ENCODE peak calls at places on chromosomes 6 and 20, in six cellular contexts. K, V, E, Q, C and W are unnamed samples.

GRCh38 chr6:11210386-11211138 is 21.9 kb downstream of the NEDD9 start:
- DNase-seq in Q (no peak), K (no peak), C (no peak), V (no peak), E (no peak), W (no peak)

GRCh38 chr20:2114560-2114959 is 12.9 kb downstream of the STK35 start:
- DNase-seq in K (no peak), Q (no peak), E (no peak), C (no peak), V (no peak), W (no peak)

GRCh38 chr6:135739288-135739687 is 112.2 kb upstream of the PDE7B start:
- DNase-seq in C (no peak), E (no peak), Q (no peak), K (peak), V (no peak), W (no peak)

GRCh38 chr20:57074386-57074785 is 192.1 kb downstream of the BMP7 start:
- DNase-seq in V (no peak), Q (no peak), K (no peak), C (no peak), E (no peak), W (no peak)

GRCh38 chr6:33018904-33019303 is 9.5 kb upstream of the HLA-DOA start:
- DNase-seq in E (no peak), K (no peak), V (peak), C (no peak), Q (peak), W (peak)

GRCh38 chr6:30060634-30060981 is 457 bp upstream of the POLR1H start:
- DNase-seq in E (no peak), Q (no peak), K (peak), V (no peak), C (peak), W (peak)

GRCh38 chr20:25686081-25687077 is 10.3 kb downstream of the ZNF337 start:
- DNase-seq in V (peak), E (no peak), Q (no peak), C (peak), K (no peak), W (no peak)

GRCh38 chr6:20156824-20157223 is 55.4 kb downstream of the MBOAT1 start:
- DNase-seq in C (no peak), K (no peak), E (no peak), Q (no peak), V (no peak), W (no peak)

GRCh38 chr20:36528176-36528874 is 13.0 kb upstream of the MYL9 start:
- DNase-seq in K (no peak), Q (no peak), V (no peak), E (no peak), C (no peak), W (no peak)

GRCh38 chr6:19137419-19138035 is 699.6 kb upstream of the ID4 start:
- DNase-seq in E (no peak), K (no peak), Q (no peak), V (no peak), C (no peak), W (no peak)

GRCh38 chr20:59988141-59988540 is 29.9 kb downstream of the CDH26 start:
- DNase-seq in Q (no peak), K (no peak), C (peak), V (no peak), E (peak), W (no peak)